ENCODE peak calls at places on chromosomes 5 and 9, in nine cellular contexts. K is GM20000, T is sigmoid colon, I is BE2C, O is AG10803, Z is foreskin fibroblast, S is testis, E is astrocyte of the cerebellum, N is Peyer's patch. M is an unnamed sample.

GRCh38 chr5:137091473-137091872 is 407.7 kb downstream of the SPOCK1 start:
- DNase-seq in I (no peak), K (no peak), S (no peak), O (no peak), Z (no peak), E (no peak), T (no peak), N (no peak), M (no peak)

GRCh38 chr5:139821806-139822552 is 26.4 kb downstream of the PSD2 start:
- DNase-seq in K (no peak), I (no peak), S (no peak), T (peak), Z (no peak), O (no peak), N (no peak), E (no peak), M (no peak)

GRCh38 chr9:86975571-86975970 is 28.3 kb upstream of the GAS1 start:
- DNase-seq in K (no peak), N (no peak), O (peak), E (no peak), T (no peak), I (no peak), S (no peak), Z (no peak), M (no peak)

GRCh38 chr5:114360816-114361723 is 800 bp upstream of the KCNN2 start:
- DNase-seq in Z (no peak), I (peak), E (no peak), N (no peak), O (no peak), S (peak), T (no peak), K (peak), M (peak)

GRCh38 chr9:99825158-99826046 is 3.7 kb downstream of the NR4A3 start:
- DNase-seq in T (no peak), N (no peak), E (no peak), K (no peak), S (no peak), I (no peak), O (no peak), Z (no peak), M (no peak)

GRCh38 chr9:9412241-9412640 is 1200.6 kb downstream of the PTPRD start:
- DNase-seq in I (no peak), T (no peak), S (no peak), E (no peak), N (no peak), O (no peak), K (no peak), Z (no peak), M (no peak)

GRCh38 chr5:14250094-14250777 is 107.1 kb downstream of the TRIO start:
- DNase-seq in Z (peak), I (peak), K (no peak), S (peak), T (peak), N (peak), E (peak), O (peak), M (no peak)

GRCh38 chr5:142881076-142881466 is 110.9 kb downstream of the ARHGAP26 start:
- DNase-seq in O (peak), T (no peak), N (no peak), Z (peak), S (no peak), K (peak), E (no peak), I (no peak), M (peak)

GRCh38 chr5:108556414-108556813 is 174.5 kb upstream of the FBXL17 start:
- DNase-seq in N (no peak), S (no peak), Z (no peak), I (peak), O (no peak), T (no peak), E (no peak), K (no peak), M (no peak)

GRCh38 chr5:136042156-136042555 is 13.4 kb downstream of the TGFBI start:
- DNase-seq in Z (no peak), O (no peak), E (no peak), S (no peak), N (no peak), I (no peak), K (no peak), T (no peak), M (no peak)

GRCh38 chr5:168877132-168877895 is 298.1 kb upstream of the PANK3 start:
- DNase-seq in I (no peak), Z (no peak), K (no peak), T (no peak), E (no peak), S (no peak), O (no peak), N (no peak), M (no peak)

GRCh38 chr5:141525659-141526058 is 36.8 kb downstream of the PCDHGC5 start:
- DNase-seq in I (no peak), E (no peak), S (no peak), Z (no peak), O (no peak), T (no peak), N (no peak), K (no peak), M (no peak)

GRCh38 chr5:111863801-111864200 is 106.8 kb upstream of the NREP start:
- DNase-seq in E (no peak), O (no peak), I (no peak), T (no peak), Z (no peak), N (no peak), K (no peak), S (no peak), M (no peak)

GRCh38 chr5:114089247-114089646 is 272.6 kb upstream of the KCNN2 start:
- DNase-seq in Z (no peak), I (no peak), O (no peak), N (no peak), T (no peak), K (no peak), E (no peak), S (no peak), M (no peak)

GRCh38 chr5:73135429-73136276 is 15.3 kb downstream of the TMEM171 start:
- DNase-seq in S (no peak), O (peak), E (no peak), K (no peak), N (no peak), I (no peak), T (no peak), Z (no peak), M (no peak)

GRCh38 chr5:148224131-148224742 is 14.1 kb upstream of the MARCOL start:
- DNase-seq in T (no peak), I (no peak), K (no peak), O (no peak), E (no peak), N (no peak), Z (no peak), S (no peak), M (no peak)
- TF ChIP-seq CTCF in T (no peak), I (no peak), K (no peak), O (no peak), E (no peak), N (no peak), Z (no peak), S (no peak), M (no peak)

GRCh38 chr5:120735076-120735475 is 271.0 kb downstream of the PRR16 start:
- DNase-seq in N (no peak), I (no peak), Z (no peak), K (no peak), T (no peak), S (no peak), O (no peak), E (no peak), M (no peak)
- TF ChIP-seq CTCF in N (no peak), I (peak), Z (no peak), K (no peak), T (no peak), S (no peak), O (no peak), E (no peak), M (no peak)

DNA sequence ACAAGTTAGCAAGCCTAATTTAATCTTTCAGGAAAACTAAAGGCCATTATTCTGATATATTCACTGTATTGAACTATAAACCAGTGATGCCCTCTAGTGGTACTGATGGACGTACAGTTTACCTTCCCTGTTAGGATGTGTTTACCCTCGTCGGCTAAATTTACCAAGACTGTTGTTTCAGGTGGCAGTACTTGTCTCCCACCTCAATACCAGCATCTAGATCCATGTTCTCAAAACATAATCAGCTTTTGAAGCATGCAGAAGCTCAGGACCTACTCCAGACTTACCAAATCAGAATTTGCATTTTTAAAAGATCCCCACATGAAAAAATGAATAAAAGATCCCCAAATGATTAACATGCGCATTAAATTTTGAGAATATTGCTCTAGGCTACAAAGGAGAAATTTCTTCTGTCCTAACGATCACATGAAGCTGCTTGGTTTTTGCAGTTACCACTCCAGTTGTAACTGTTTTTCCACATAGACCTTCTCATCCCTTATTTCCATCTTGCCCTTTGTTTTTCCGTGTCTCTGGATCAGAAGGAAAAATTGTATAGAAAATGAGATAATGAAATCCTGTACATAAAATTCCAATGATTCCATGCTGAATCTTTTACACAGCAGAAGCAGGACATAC is 3.2 kb upstream of the BAAT start:
- DNase-seq in E (peak), O (peak), T (no peak), K (no peak), Z (no peak), N (no peak), I (peak), S (peak), M (no peak)
- TF ChIP-seq CTCF in E (peak), O (peak), T (no peak), K (peak), Z (peak), N (peak), I (peak), S (peak), M (peak)

GRCh38 chr9:129667850-129668249 is 2.4 kb downstream of the PRRX2 start:
- DNase-seq in T (no peak), K (no peak), O (peak), S (no peak), N (no peak), I (no peak), Z (no peak), E (no peak), M (no peak)

GRCh38 chr9:129667378-129667777 is 1.9 kb downstream of the PRRX2 start:
- DNase-seq in S (no peak), Z (no peak), E (no peak), I (no peak), K (no peak), T (no peak), N (no peak), O (no peak), M (no peak)

GRCh38 chr9:129671065-129671464 is 5.6 kb downstream of the PRRX2 start:
- DNase-seq in K (no peak), E (no peak), T (no peak), O (no peak), I (no peak), S (no peak), N (no peak), Z (no peak), M (no peak)

GRCh38 chr9:129669946-129670345 is 4.5 kb downstream of the PRRX2 start:
- DNase-seq in O (peak), I (no peak), T (no peak), Z (peak), N (no peak), S (peak), E (no peak), K (no peak), M (no peak)

DNA sequence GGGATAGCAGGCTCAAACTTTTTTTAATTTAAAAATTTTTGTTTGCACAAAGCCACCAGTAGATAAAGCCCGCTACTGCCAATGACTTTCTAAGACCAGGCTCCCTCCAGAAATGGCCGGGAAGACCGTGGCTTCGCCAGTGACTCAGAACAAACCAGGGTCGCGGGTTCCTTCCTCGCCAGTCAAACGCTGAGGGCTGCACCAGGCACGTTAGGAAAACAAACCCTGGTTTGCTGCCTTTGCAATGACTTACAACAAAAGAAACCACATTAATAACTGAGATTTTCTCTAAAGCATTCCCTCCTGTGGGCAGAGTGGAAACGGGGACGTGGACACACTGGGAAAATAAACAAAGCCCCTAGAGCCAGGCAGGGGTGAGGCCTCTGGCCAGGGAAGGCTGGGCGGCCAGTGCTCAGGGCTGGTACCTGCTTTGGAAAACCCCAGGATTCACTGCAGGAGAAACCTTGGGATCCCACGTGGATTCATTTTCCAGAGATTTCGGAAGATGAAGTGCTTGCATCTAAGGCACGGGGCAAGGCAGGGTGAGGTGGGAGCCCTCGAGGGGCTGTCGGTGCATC is 3.8 kb downstream of the PRRX2 start:
- DNase-seq in K (no peak), S (no peak), I (no peak), O (peak), Z (peak), E (peak), T (no peak), N (no peak), M (no peak)
- TF ChIP-seq CTCF in K (no peak), S (no peak), I (no peak), O (peak), Z (no peak), E (no peak), T (no peak), N (no peak), M (no peak)

GRCh38 chr5:174411513-174411819 is 312.9 kb upstream of the MSX2 start:
- DNase-seq in N (no peak), O (no peak), E (no peak), T (no peak), K (no peak), Z (no peak), S (no peak), I (no peak), M (no peak)

GRCh38 chr5:174410716-174411512 is 313.5 kb upstream of the MSX2 start:
- DNase-seq in S (no peak), T (no peak), E (no peak), N (no peak), K (no peak), I (peak), Z (no peak), O (no peak), M (no peak)

GRCh38 chr5:174409971-174410370 is 314.4 kb upstream of the MSX2 start:
- DNase-seq in O (no peak), Z (no peak), K (no peak), I (no peak), N (no peak), S (no peak), E (no peak), T (no peak), M (no peak)

GRCh38 chr5:174412374-174412773 is 312.0 kb upstream of the MSX2 start:
- DNase-seq in E (no peak), Z (no peak), T (no peak), S (no peak), I (no peak), K (no peak), N (no peak), O (no peak), M (no peak)

GRCh38 chr5:174409070-174409469 is 315.3 kb upstream of the MSX2 start:
- DNase-seq in E (no peak), K (no peak), Z (no peak), S (no peak), I (no peak), N (no peak), T (no peak), O (no peak), M (no peak)
- TF ChIP-seq CTCF in E (peak), K (peak), Z (peak), S (no peak), I (peak), N (no peak), T (no peak), O (no peak), M (no peak)

DNA sequence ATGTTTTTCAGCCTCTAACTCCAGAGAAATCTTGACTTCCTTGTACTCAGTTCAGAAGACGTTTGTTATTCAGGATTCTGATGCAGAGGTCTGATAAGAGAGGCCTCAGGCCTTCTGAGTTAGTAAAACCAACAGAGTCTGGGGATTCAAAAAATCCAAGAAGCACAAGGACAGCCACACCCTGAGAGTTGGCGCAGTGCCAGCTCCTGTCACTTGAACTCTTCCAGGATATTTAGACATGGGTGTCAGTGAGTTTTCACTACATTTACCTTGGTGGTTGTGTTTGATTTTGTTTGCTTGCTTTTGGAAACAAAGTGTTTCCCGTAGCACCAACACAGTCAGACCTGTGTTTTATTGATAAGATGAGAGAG is 41.6 kb upstream of the PDE8B start:
- DNase-seq in S (no peak), I (peak), T (no peak), E (no peak), N (no peak), Z (no peak), O (no peak), K (no peak), M (no peak)
- TF ChIP-seq CTCF in S (no peak), I (no peak), T (no peak), E (no peak), N (no peak), Z (no peak), O (no peak), K (no peak), M (no peak)